ENCODE peak calls at places on chromosome 14, in four cellular contexts. One of them, this sample, is unnamed.

GRCh38 chr14:85466678-85467077 is 63.3 kb upstream of the FLRT2 start:
- DNase-seq in stimulated activated CD8-positive, alpha-beta memory T cell treated with anti-CD3 and anti-CD28 coated beads, Interleukin-4, amount 100 ng/mL, for 1 hour: no peak
- DNase-seq in D341Med: no peak
- DNase-seq in thoracic aorta: no peak
- DNase-seq in this sample: no peak

GRCh38 chr14:92676448-92677086 is 71.9 kb downstream of the LGMN start:
- DNase-seq in stimulated activated CD8-positive, alpha-beta memory T cell treated with anti-CD3 and anti-CD28 coated beads, Interleukin-4, amount 100 ng/mL, for 1 hour: no peak
- DNase-seq in thoracic aorta: no peak
- DNase-seq in D341Med: no peak
- DNase-seq in this sample: no peak

GRCh38 chr14:105299654-105300541 is 903 bp downstream of the BRF1 start:
- DNase-seq in stimulated activated CD8-positive, alpha-beta memory T cell treated with anti-CD3 and anti-CD28 coated beads, Interleukin-4, amount 100 ng/mL, for 1 hour: no peak
- DNase-seq in thoracic aorta: no peak
- DNase-seq in D341Med: peak
- DNase-seq in this sample: no peak

GRCh38 chr14:95290769-95291440 is 28.8 kb downstream of the CLMN start:
- DNase-seq in thoracic aorta: no peak
- DNase-seq in D341Med: peak
- DNase-seq in stimulated activated CD8-positive, alpha-beta memory T cell treated with anti-CD3 and anti-CD28 coated beads, Interleukin-4, amount 100 ng/mL, for 1 hour: no peak
- DNase-seq in this sample: no peak

GRCh38 chr14:98953544-98954346 is 318.3 kb downstream of the BCL11B start:
- DNase-seq in stimulated activated CD8-positive, alpha-beta memory T cell treated with anti-CD3 and anti-CD28 coated beads, Interleukin-4, amount 100 ng/mL, for 1 hour: no peak
- DNase-seq in thoracic aorta: peak
- DNase-seq in D341Med: no peak
- DNase-seq in this sample: no peak

GRCh38 chr14:59018978-59019377 is 169.5 kb upstream of the DAAM1 start:
- DNase-seq in thoracic aorta: no peak
- DNase-seq in D341Med: peak
- DNase-seq in stimulated activated CD8-positive, alpha-beta memory T cell treated with anti-CD3 and anti-CD28 coated beads, Interleukin-4, amount 100 ng/mL, for 1 hour: no peak
- DNase-seq in this sample: no peak

GRCh38 chr14:27727371-27727770 is 1039.2 kb upstream of the FOXG1 start:
- DNase-seq in D341Med: no peak
- DNase-seq in stimulated activated CD8-positive, alpha-beta memory T cell treated with anti-CD3 and anti-CD28 coated beads, Interleukin-4, amount 100 ng/mL, for 1 hour: no peak
- DNase-seq in thoracic aorta: no peak
- DNase-seq in this sample: no peak

GRCh38 chr14:69013943-69014782 is 35.1 kb upstream of the ACTN1 start:
- DNase-seq in stimulated activated CD8-positive, alpha-beta memory T cell treated with anti-CD3 and anti-CD28 coated beads, Interleukin-4, amount 100 ng/mL, for 1 hour: no peak
- DNase-seq in D341Med: no peak
- DNase-seq in thoracic aorta: no peak
- DNase-seq in this sample: no peak

GRCh38 chr14:96261053-96261452 is 5.0 kb downstream of the BDKRB1 start:
- DNase-seq in D341Med: no peak
- DNase-seq in thoracic aorta: no peak
- DNase-seq in stimulated activated CD8-positive, alpha-beta memory T cell treated with anti-CD3 and anti-CD28 coated beads, Interleukin-4, amount 100 ng/mL, for 1 hour: no peak
- DNase-seq in this sample: no peak

GRCh38 chr14:102034301-102034700 is 52.5 kb downstream of the HSP90AA1 start:
- DNase-seq in D341Med: no peak
- DNase-seq in stimulated activated CD8-positive, alpha-beta memory T cell treated with anti-CD3 and anti-CD28 coated beads, Interleukin-4, amount 100 ng/mL, for 1 hour: no peak
- DNase-seq in thoracic aorta: no peak
- DNase-seq in this sample: no peak

GRCh38 chr14:40133484-40133883 is 701.3 kb upstream of the FBXO33 start:
- DNase-seq in stimulated activated CD8-positive, alpha-beta memory T cell treated with anti-CD3 and anti-CD28 coated beads, Interleukin-4, amount 100 ng/mL, for 1 hour: no peak
- DNase-seq in thoracic aorta: no peak
- DNase-seq in D341Med: no peak
- DNase-seq in this sample: no peak

This sample was measured in esophagus squamous epithelium.